ENCODE peak calls at places on chromosome 21, in seven cellular contexts. U, E, L, P, G, Z and B are unnamed samples.

GRCh38 chr21:27570306-27570868 is 603.5 kb upstream of the ADAMTS5 start:
- DNase-seq in P (peak; percentile 77), Z (no peak), L (peak; percentile 46), G (peak; percentile 69), E (no peak), U (no peak), B (peak; percentile 31)

GRCh38 chr21:38491536-38491935 is 6.7 kb downstream of the ERG start:
- DNase-seq in E (no peak), U (no peak), P (no peak), L (no peak), Z (no peak), G (no peak), B (no peak)

GRCh38 chr21:16473965-16474364 is 744.2 kb downstream of the USP25 start:
- DNase-seq in Z (no peak), G (no peak), U (no peak), E (no peak), L (no peak), P (peak; percentile 37), B (no peak)

GRCh38 chr21:14545906-14546480 is at the start of gene SAMSN1:
- DNase-seq in G (no peak), E (no peak), L (no peak), Z (no peak), P (peak; percentile 33), U (no peak), B (no peak)

GRCh38 chr21:43597052-43597451 is 62.2 kb downstream of the HSF2BP start:
- DNase-seq in E (no peak), G (no peak), L (no peak), Z (no peak), U (no peak), P (no peak), B (no peak)

GRCh38 chr21:26795866-26796329 is 49.3 kb downstream of the ADAMTS1 start:
- DNase-seq in U (peak; percentile 20), E (no peak), P (peak; percentile 85), Z (peak; percentile 76), L (peak; percentile 86), G (no peak), B (peak; percentile 97)

GRCh38 chr21:29737188-29737587 is 202.6 kb downstream of the GRIK1 start:
- DNase-seq in Z (no peak), U (peak; percentile 4), P (no peak), L (no peak), G (no peak), E (no peak), B (no peak)

GRCh38 chr21:35438643-35439404 is 389.7 kb upstream of the RUNX1 start:
- DNase-seq in E (no peak), U (no peak), P (no peak), Z (no peak), L (no peak), G (no peak), B (no peak)

GRCh38 chr21:41167348-41168342 is at the start of gene BACE2:
- DNase-seq in Z (peak; percentile 84), U (peak; percentile 55), G (peak; percentile 83), L (peak; percentile 63), P (peak; percentile 80), E (peak; percentile 45), B (peak; percentile 79)

GRCh38 chr21:33685613-33686197 is 43.4 kb downstream of the ITSN1 start:
- DNase-seq in G (no peak), P (no peak), Z (no peak), E (no peak), U (no peak), L (peak; percentile 39), B (no peak)

GRCh38 chr21:26877015-26877414 is 31.8 kb upstream of the ADAMTS1 start:
- DNase-seq in E (no peak), L (no peak), G (no peak), U (no peak), Z (no peak), P (no peak), B (no peak)

GRCh38 chr21:42640486-42640885 is 12.9 kb upstream of the PDE9A start:
- DNase-seq in U (no peak), E (no peak), L (no peak), G (no peak), Z (no peak), P (peak; percentile 41), B (no peak)